ENCODE peak calls at places on chromosomes 1 and 21, in seven cellular contexts. K is GM12864, X is stomach, G is cardiac fibroblast, E is fibroblast of mammary gland, T is left ventricle myocardium inferior, A is dorsolateral prefrontal cortex. D is an unnamed sample.

GRCh38 chr1:246068619-246069509 is 438.2 kb downstream of the SMYD3 start:
- DNase-seq in K (no peak), X (no peak), G (no peak), E (no peak), T (no peak), A (no peak), D (no peak)

GRCh38 chr21:38951095-38951745 is 145.5 kb downstream of the ETS2 start:
- DNase-seq in K (no peak), X (no peak), G (peak; percentile 29), E (no peak), T (no peak), A (no peak), D (no peak)

GRCh38 chr1:183214021-183214970 is 28.2 kb downstream of the LAMC2 start:
- DNase-seq in K (no peak), X (no peak), G (no peak), E (no peak), T (no peak), A (no peak), D (no peak)

GRCh38 chr1:1022322-1023090 is 2.6 kb downstream of the AGRN start:
- DNase-seq in K (no peak), X (no peak), G (no peak), E (no peak), T (no peak), A (no peak), D (no peak)

GRCh38 chr1:151958959-151959358 is 34.7 kb downstream of the S100A10 start:
- DNase-seq in K (no peak), X (no peak), G (no peak), E (no peak), T (no peak), A (no peak), D (no peak)

GRCh38 chr21:15893902-15894301 is 164.1 kb downstream of the USP25 start:
- DNase-seq in K (no peak), X (no peak), G (no peak), E (no peak), T (no peak), A (no peak), D (no peak)

GRCh38 chr1:70042090-70042716 is 163.2 kb downstream of the LRRC40 start:
- DNase-seq in K (no peak), X (no peak), G (peak; percentile 28), E (peak; percentile 20), T (no peak), A (no peak), D (no peak)

GRCh38 chr1:226126824-226127591 is 59.5 kb downstream of the ACBD3 start:
- DNase-seq in K (no peak), X (no peak), G (no peak), E (no peak), T (no peak), A (no peak), D (no peak)

GRCh38 chr1:201904579-201904978 is 15.9 kb downstream of the SHISA4 start:
- DNase-seq in K (no peak), X (no peak), G (peak; percentile 88), E (peak; percentile 86), T (no peak), A (no peak), D (no peak)

GRCh38 chr1:6474815-6475282 is 8.9 kb upstream of the TNFRSF25 start:
- DNase-seq in K (no peak), X (no peak), G (no peak), E (no peak), T (no peak), A (no peak), D (no peak)

DNA sequence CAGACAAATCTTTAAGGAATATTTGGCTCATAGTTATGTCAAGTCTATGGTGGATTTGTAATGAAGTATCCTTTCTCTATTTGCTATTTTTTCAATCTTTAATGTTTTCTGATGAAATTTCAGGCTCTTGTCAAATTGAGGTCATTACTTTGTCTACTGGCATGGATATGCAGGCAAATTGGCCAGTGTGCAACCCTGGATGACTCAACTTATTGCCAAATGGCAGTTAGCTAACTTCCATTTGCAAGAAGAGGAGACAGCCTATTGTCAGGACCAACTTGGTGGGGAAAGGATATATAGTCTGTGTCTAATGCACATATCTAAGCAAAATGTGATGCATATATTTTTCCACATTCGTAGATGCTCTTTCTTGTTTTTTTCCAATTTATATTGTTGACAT is 530.5 kb downstream of the PTBP2 start:
- DNase-seq in K (no peak), X (no peak), G (peak; percentile 94), E (peak; percentile 93), T (no peak), A (no peak), D (no peak)
- H3K4me3 ChIP-seq in K (no peak overlapping the region), X (no peak overlapping the region), G (no peak overlapping the region), E (no peak overlapping the region), T (no peak overlapping the region), A (no peak overlapping the region), D (no peak overlapping the region)

GRCh38 chr1:9874959-9875635 is 35.0 kb downstream of the CTNNBIP1 start:
- DNase-seq in K (peak; percentile 36), X (peak; percentile 70), G (peak; percentile 77), E (peak; percentile 68), T (peak; percentile 67), A (peak; percentile 77), D (peak; percentile 65)
- H3K4me3 ChIP-seq in K (no peak overlapping the region), X (peak overlapping the region; percentile 23), G (no peak overlapping the region), E (no peak overlapping the region), T (peak overlapping the region; percentile 39), A (peak overlapping the region; percentile 17), D (no peak overlapping the region)

GRCh38 chr1:8682573-8682972 is 134.9 kb downstream of the RERE start:
- DNase-seq in K (no peak), X (no peak), G (no peak), E (no peak), T (no peak), A (no peak), D (no peak)

GRCh38 chr1:8680628-8681316 is 136.7 kb downstream of the RERE start:
- DNase-seq in K (no peak), X (no peak), G (no peak), E (no peak), T (no peak), A (no peak), D (no peak)

GRCh38 chr1:8681911-8682310 is 135.5 kb downstream of the RERE start:
- DNase-seq in K (no peak), X (no peak), G (no peak), E (no peak), T (no peak), A (no peak), D (no peak)

GRCh38 chr1:8679929-8680504 is 137.4 kb downstream of the RERE start:
- DNase-seq in K (no peak), X (no peak), G (no peak), E (no peak), T (no peak), A (no peak), D (no peak)

GRCh38 chr1:8681317-8681650 is 136.2 kb downstream of the RERE start:
- DNase-seq in K (no peak), X (no peak), G (no peak), E (no peak), T (no peak), A (no peak), D (no peak)
- H3K4me3 ChIP-seq in K (peak overlapping the region; percentile 50), X (peak overlapping the region; percentile 40), G (no peak overlapping the region), E (no peak overlapping the region), T (peak overlapping the region; percentile 32), A (peak overlapping the region; percentile 53), D (no peak overlapping the region)

GRCh38 chr1:84062496-84062895 is 63.6 kb upstream of the TTLL7 start:
- DNase-seq in K (no peak), X (no peak), G (no peak), E (no peak), T (no peak), A (no peak), D (no peak)

GRCh38 chr1:84060781-84061180 is 61.8 kb upstream of the TTLL7 start:
- DNase-seq in K (no peak), X (no peak), G (no peak), E (no peak), T (no peak), A (no peak), D (no peak)

DNA sequence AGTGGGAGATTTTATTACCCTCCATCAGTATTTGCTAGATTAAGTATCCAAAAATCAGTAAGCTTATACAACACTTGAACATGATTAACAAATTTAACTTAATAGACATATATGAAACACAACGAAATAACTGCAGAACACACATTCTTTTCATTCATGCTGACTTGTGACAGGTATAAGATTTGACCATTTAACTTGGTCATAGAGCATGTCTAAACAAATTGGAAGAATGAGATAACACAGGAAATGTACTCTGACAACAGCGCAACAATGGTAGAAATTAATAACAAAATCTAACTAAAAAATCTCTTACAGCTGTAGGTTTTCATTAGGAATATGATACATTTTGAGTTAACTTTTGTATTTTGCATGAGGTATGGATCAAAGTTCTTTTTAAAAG is 62.4 kb upstream of the TTLL7 start:
- DNase-seq in K (no peak), X (no peak), G (no peak), E (no peak), T (no peak), A (no peak), D (no peak)
- H3K4me3 ChIP-seq in K (no peak overlapping the region), X (no peak overlapping the region), G (no peak overlapping the region), E (no peak overlapping the region), T (no peak overlapping the region), A (no peak overlapping the region), D (no peak overlapping the region)

GRCh38 chr1:53198241-53198651 is 1.6 kb downstream of the CPT2 start:
- DNase-seq in K (no peak), X (no peak), G (no peak), E (peak; percentile 93), T (no peak), A (no peak), D (no peak)
- H3K4me3 ChIP-seq in K (peak overlapping the region; percentile 85), X (peak overlapping the region; percentile 88), G (no peak overlapping the region), E (no peak overlapping the region), T (peak overlapping the region; percentile 87), A (no peak overlapping the region), D (no peak overlapping the region)

DNA sequence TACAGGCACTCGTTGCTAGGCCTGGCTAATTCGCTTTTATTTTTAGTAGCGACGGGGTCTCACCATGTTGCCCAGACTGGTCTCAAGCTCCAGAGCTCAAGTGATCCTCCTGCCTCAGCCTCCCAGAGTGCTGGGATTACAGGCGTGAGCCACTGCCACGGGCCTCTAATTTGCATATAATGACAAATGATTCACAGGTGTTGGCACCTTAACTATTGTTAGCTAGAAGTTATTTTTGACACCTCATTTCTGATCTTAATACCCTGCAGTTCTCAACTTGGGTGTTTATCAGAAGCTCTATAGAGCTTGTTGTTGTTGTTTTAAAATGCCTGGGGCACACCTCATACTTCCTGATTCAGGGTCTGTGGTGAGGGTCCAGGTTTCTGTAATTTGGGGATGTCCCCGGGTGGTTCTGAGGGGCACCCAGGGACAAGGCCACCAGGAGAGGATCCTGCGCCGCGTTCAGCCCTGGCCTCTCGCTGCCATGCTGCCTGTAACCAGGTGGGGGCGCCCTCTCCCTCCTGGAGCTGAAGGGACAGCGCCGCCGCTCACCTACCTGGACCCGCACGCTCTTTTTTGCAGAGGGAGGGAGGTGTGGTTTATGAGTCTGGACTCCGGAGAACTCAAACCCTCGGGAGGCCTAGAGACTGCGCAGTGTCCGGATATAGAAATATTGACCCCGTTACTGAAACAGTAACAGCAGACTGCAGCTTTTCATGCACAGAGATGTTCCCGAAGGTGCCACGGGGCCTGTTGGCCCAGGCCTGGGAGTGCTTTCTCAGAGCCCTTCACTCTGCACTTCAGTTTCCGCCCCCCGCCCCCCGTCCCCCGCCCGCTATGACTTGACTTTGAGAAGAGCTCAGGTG is 23.0 kb upstream of the NEK2 start:
- DNase-seq in K (peak; percentile 47), X (peak; percentile 91), G (peak; percentile 66), E (peak; percentile 46), T (peak; percentile 75), A (peak; percentile 84), D (peak; percentile 31)
- H3K4me3 ChIP-seq in K (no peak overlapping the region), X (peak overlapping the region; percentile 35), G (no peak overlapping the region), E (peak overlapping the region; percentile 10), T (peak overlapping the region; percentile 34), A (peak overlapping the region; percentile 39), D (peak overlapping the region; percentile 21)

GRCh38 chr1:219660666-219661463 is 48.0 kb upstream of the ZC3H11B start:
- DNase-seq in K (peak; percentile 58), X (peak; percentile 74), G (peak; percentile 92), E (peak; percentile 82), T (peak; percentile 91), A (peak; percentile 93), D (peak; percentile 41)
- H3K4me3 ChIP-seq in K (peak overlapping the region; percentile 34), X (peak overlapping the region; percentile 6), G (peak overlapping the region; percentile 19), E (no peak overlapping the region), T (peak overlapping the region; percentile 50), A (peak overlapping the region; percentile 44), D (no peak overlapping the region)

D was measured in Jurkat, Clone E6-1.